ENCODE peak calls at places on chromosomes 4 and X, in six cellular contexts. C, Q, O, L, K and U are unnamed samples.

GRCh38 chrX:118807151-118808017 is 16.2 kb upstream of the ZCCHC12 start:
- DNase-seq in O (no peak), K (peak; percentile 46), L (no peak), C (peak; percentile 62), Q (no peak), U (peak; percentile 76)

GRCh38 chr4:152103181-152103901 is 342.5 kb upstream of the GATB start:
- DNase-seq in C (no peak), K (no peak), Q (no peak), L (no peak), O (no peak), U (no peak)

GRCh38 chr4:15349426-15349825 is 78.4 kb upstream of the C1QTNF7 start:
- DNase-seq in C (no peak), K (no peak), L (no peak), Q (no peak), O (no peak), U (no peak)

GRCh38 chr4:127920521-127920920 is 39.8 kb downstream of the PLK4 start:
- DNase-seq in O (no peak), C (no peak), K (no peak), Q (no peak), L (no peak), U (no peak)

GRCh38 chr4:142005519-142005918 is 369.1 kb downstream of the IL15 start:
- DNase-seq in O (no peak), L (no peak), C (no peak), K (no peak), Q (no peak), U (no peak)

GRCh38 chr4:3202836-3203820 is 45.8 kb upstream of the MSANTD1 start:
- DNase-seq in L (no peak), O (no peak), C (no peak), K (peak; percentile 36), Q (no peak), U (peak; percentile 12)

GRCh38 chr4:2831611-2832308 is 11.9 kb upstream of the ADD1 start:
- DNase-seq in C (no peak), K (no peak), L (no peak), Q (peak; percentile 53), O (peak; percentile 60), U (peak; percentile 35)

GRCh38 chr4:10737335-10737734 is 52.8 kb upstream of the CLNK start:
- DNase-seq in K (no peak), L (no peak), C (peak; percentile 1), Q (no peak), O (no peak), U (no peak)

GRCh38 chr4:3464911-3465697 is 2.0 kb downstream of the DOK7 start:
- DNase-seq in O (peak; percentile 49), C (no peak), K (no peak), Q (peak; percentile 54), L (no peak), U (no peak)

GRCh38 chr4:68209003-68209402 is 36.5 kb downstream of the TMPRSS11B start:
- DNase-seq in O (no peak), Q (no peak), K (no peak), C (peak; percentile 29), L (no peak), U (no peak)

GRCh38 chr4:87180767-87181166 is 39.7 kb downstream of the KLHL8 start:
- DNase-seq in L (no peak), K (no peak), O (no peak), C (no peak), Q (no peak), U (no peak)

GRCh38 chr4:56372774-56373173 is 14.5 kb downstream of the AASDH start:
- DNase-seq in Q (no peak), K (no peak), L (no peak), O (no peak), C (no peak), U (no peak)

GRCh38 chr4:144338148-144338547 is 197.6 kb upstream of the GYPA start:
- DNase-seq in C (no peak), O (no peak), K (no peak), L (no peak), Q (no peak), U (no peak)

GRCh38 chr4:158906073-158906472 is 137.2 kb downstream of the FNIP2 start:
- DNase-seq in L (no peak), O (no peak), C (no peak), Q (no peak), K (no peak), U (no peak)

GRCh38 chr4:14877246-14878220 is 124.7 kb upstream of the CPEB2 start:
- DNase-seq in K (no peak), L (peak; percentile 35), O (no peak), Q (no peak), C (no peak), U (no peak)

GRCh38 chrX:121496966-121497365 is 449.6 kb downstream of the GLUD2 start:
- DNase-seq in K (no peak), L (no peak), Q (no peak), C (peak; percentile 1), O (no peak), U (no peak)

GRCh38 chrX:71214604-71215334 is 8.3 kb upstream of the GJB1 start:
- DNase-seq in C (no peak), K (no peak), O (no peak), Q (no peak), L (no peak), U (no peak)

GRCh38 chr4:160276785-160277325 is 1174.0 kb downstream of the RAPGEF2 start:
- DNase-seq in L (no peak), Q (no peak), C (no peak), O (peak; percentile 26), K (no peak), U (peak; percentile 72)

GRCh38 chrX:78517124-78517523 is 142.0 kb downstream of the RTL3 start:
- DNase-seq in L (no peak), C (no peak), K (no peak), O (no peak), Q (no peak), U (no peak)

GRCh38 chr4:122117743-122118142 is 34.4 kb upstream of the BLTP1 start:
- DNase-seq in L (no peak), O (no peak), K (no peak), C (no peak), Q (no peak), U (no peak)

GRCh38 chrX:108268434-108269080 is 169.7 kb downstream of the COL4A6 start:
- DNase-seq in K (no peak), C (no peak), O (no peak), L (no peak), Q (no peak), U (no peak)

GRCh38 chrX:120365320-120365719 is 3.4 kb downstream of the ATP1B4 start:
- DNase-seq in Q (peak; percentile 53), L (peak; percentile 38), O (peak; percentile 76), K (peak; percentile 15), C (peak; percentile 69), U (peak; percentile 85)

GRCh38 chrX:125203737-125204578 is 115.7 kb upstream of the TEX13C start:
- DNase-seq in L (no peak), Q (peak; percentile 57), O (peak; percentile 60), K (peak; percentile 16), C (peak; percentile 59), U (peak; percentile 75)

GRCh38 chrX:86171366-86171765 is 23.1 kb downstream of the DACH2 start:
- DNase-seq in O (peak; percentile 11), K (no peak), Q (no peak), L (no peak), C (peak; percentile 69), U (peak; percentile 67)

GRCh38 chrX:21369613-21370012 is 4.6 kb upstream of the CNKSR2 start:
- DNase-seq in C (no peak), K (no peak), Q (no peak), O (no peak), L (no peak), U (no peak)

GRCh38 chrX:3598696-3599095 is 114.8 kb downstream of the PRKX start:
- DNase-seq in Q (no peak), O (no peak), K (no peak), C (no peak), L (no peak), U (no peak)

GRCh38 chr4:72418458-72418857 is 150.6 kb downstream of the ADAMTS3 start:
- DNase-seq in L (no peak), K (peak; percentile 50), C (no peak), Q (peak; percentile 64), O (peak; percentile 72), U (no peak)

GRCh38 chr4:170336238-170336775 is 246.6 kb upstream of the AADAT start:
- DNase-seq in C (no peak), O (no peak), K (no peak), L (no peak), Q (no peak), U (no peak)

GRCh38 chr4:15182600-15183222 is 180.4 kb downstream of the CPEB2 start:
- DNase-seq in Q (no peak), C (no peak), L (no peak), K (no peak), O (no peak), U (no peak)

GRCh38 chr4:41095973-41096372 is 118.4 kb downstream of the APBB2 start:
- DNase-seq in Q (no peak), O (no peak), C (no peak), K (no peak), L (no peak), U (no peak)

GRCh38 chrX:103607385-103608304 is at the start of gene TCEAL3:
- DNase-seq in Q (peak; percentile 67), K (peak; percentile 69), L (peak; percentile 47), C (peak; percentile 62), O (peak; percentile 86), U (peak; percentile 87)

DNA sequence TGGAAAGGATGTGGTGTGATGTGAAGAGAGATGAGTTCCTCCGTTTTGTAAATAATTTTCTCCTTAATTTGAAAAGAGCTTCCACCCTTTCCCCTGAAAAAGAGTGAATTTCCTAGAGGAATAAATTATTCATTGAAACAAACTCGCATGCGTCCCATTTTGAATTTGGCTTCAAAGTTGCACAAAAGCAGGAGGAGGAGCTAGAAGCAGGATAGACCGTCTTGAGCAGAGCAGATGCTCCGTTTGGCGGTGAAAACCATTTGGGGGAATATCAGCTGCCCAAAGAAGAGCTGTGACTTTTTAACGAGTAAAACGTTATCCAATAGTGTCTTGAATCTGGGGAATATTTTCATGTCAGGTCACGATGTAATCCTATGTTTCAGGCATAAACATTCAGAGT is 41.9 kb downstream of the FAM149A start:
- DNase-seq in C (no peak), O (no peak), K (no peak), L (no peak), Q (no peak), U (no peak)
- H3K27ac ChIP-seq in C (no peak overlapping the region), O (no peak overlapping the region), K (peak overlapping the region; percentile 8), L (no peak overlapping the region), Q (no peak overlapping the region), U (no peak overlapping the region)

DNA sequence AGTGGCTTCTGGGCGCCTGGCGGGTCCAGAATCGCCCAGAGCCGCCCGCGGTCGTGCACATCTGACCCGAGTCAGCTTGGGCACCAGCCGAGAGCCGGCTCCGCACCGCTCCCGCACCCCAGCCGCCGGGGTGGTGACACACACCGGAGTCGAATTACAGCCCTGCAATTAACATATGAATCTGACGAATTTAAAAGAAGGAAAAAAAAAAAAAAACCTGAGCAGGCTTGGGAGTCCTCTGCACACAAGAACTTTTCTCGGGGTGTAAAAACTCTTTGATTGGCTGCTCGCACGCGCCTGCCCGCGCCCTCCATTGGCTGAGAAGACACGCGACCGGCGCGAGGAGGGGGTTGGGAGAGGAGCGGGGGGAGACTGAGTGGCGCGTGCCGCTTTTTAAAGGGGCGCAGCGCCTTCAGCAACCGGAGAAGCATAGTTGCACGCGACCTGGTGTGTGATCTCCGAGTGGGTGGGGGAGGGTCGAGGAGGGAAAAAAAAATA is at the start of gene ATOH1:
- DNase-seq in C (peak; percentile 97), K (no peak), Q (peak; percentile 64), L (no peak), O (peak; percentile 61), U (peak; percentile 94)
- H3K4me3 ChIP-seq in C (peak within 1 kb of the TSS; percentile 66), K (peak within 1 kb of the TSS; percentile 29), Q (peak within 1 kb of the TSS; percentile 14), L (no peak within 1 kb of the TSS), O (peak within 1 kb of the TSS; percentile 58), U (peak within 1 kb of the TSS; percentile 73)

GRCh38 chr4:168830777-168831512 is 179.1 kb downstream of the CBR4 start:
- DNase-seq in Q (no peak), K (no peak), L (no peak), C (no peak), O (no peak), U (no peak)
- H3K27ac ChIP-seq in Q (peak overlapping the region; percentile 91), K (peak overlapping the region; percentile 99), L (no peak overlapping the region), C (no peak overlapping the region), O (no peak overlapping the region), U (no peak overlapping the region)

GRCh38 chr4:106317815-106318214 is 1.5 kb downstream of the AIMP1 start:
- DNase-seq in Q (no peak), K (no peak), O (no peak), L (no peak), C (no peak), U (no peak)
- H3K4me3 ChIP-seq in Q (no peak overlapping the region), K (no peak overlapping the region), O (no peak overlapping the region), L (no peak overlapping the region), C (peak overlapping the region; percentile 80), U (peak overlapping the region; percentile 96)